ENCODE peak calls at places on chromosome 4, in eight cellular contexts. E is tibial artery, J is HepG2, W is neural progenitor cell, B is K562, H is heart left ventricle, T is ovary, O is AG09309. C is an unnamed sample.
A peak's percentile ranks its signal among the peaks of the same experiment; 100 is the strongest.

GRCh38 chr4:111632752-111633151 is 512.5 kb upstream of the FAM241A start:
- DNase-seq in E (no peak), J (no peak), W (no peak), B (no peak), H (no peak), T (no peak), O (peak; percentile 16), C (no peak)

GRCh38 chr4:56468097-56468422 is 643 bp downstream of the SRP72 start:
- DNase-seq in E (no peak), J (peak; percentile 58), W (peak; percentile 51), B (peak; percentile 69), H (no peak), T (peak; percentile 25), O (no peak), C (no peak)

GRCh38 chr4:139815646-139816601 is 150.3 kb downstream of the MGST2 start:
- DNase-seq in E (no peak), J (no peak), W (peak; percentile 81), B (peak; percentile 24), H (peak; percentile 53), T (peak; percentile 64), O (peak; percentile 34), C (peak; percentile 81)

GRCh38 chr4:132085105-132085504 is 1064.0 kb upstream of the PCDH10 start:
- DNase-seq in E (no peak), J (no peak), W (no peak), B (no peak), H (no peak), T (no peak), O (no peak), C (no peak)

GRCh38 chr4:85370400-85371032 is 104.4 kb upstream of the ARHGAP24 start:
- DNase-seq in E (no peak), J (peak; percentile 31), W (peak; percentile 67), B (peak; percentile 51), H (peak; percentile 22), T (no peak), O (peak; percentile 3), C (peak; percentile 47)

GRCh38 chr4:157803441-157804168 is 369.2 kb downstream of the GASK1B start:
- DNase-seq in E (no peak), J (no peak), W (no peak), B (no peak), H (no peak), T (no peak), O (no peak), C (no peak)

GRCh38 chr4:78726575-78726974 is 49.6 kb upstream of the BMP2K start:
- DNase-seq in E (no peak), J (no peak), W (no peak), B (no peak), H (no peak), T (no peak), O (no peak), C (no peak)

GRCh38 chr4:147933316-147933715 is 201.4 kb downstream of the ARHGAP10 start:
- DNase-seq in E (no peak), J (no peak), W (peak; percentile 18), B (no peak), H (no peak), T (no peak), O (no peak), C (no peak)

GRCh38 chr4:123299212-123299651 is 97.4 kb upstream of the SPRY1 start:
- DNase-seq in E (no peak), J (no peak), W (no peak), B (no peak), H (no peak), T (no peak), O (peak; percentile 57), C (peak; percentile 74)

GRCh38 chr4:147836807-147837206 is 104.9 kb downstream of the ARHGAP10 start:
- DNase-seq in E (no peak), J (no peak), W (no peak), B (no peak), H (no peak), T (no peak), O (no peak), C (no peak)

GRCh38 chr4:15778191-15778741 is at the start of gene CD38:
- DNase-seq in E (peak; percentile 69), J (no peak), W (peak; percentile 55), B (no peak), H (peak; percentile 46), T (peak; percentile 12), O (no peak), C (no peak)

GRCh38 chr4:65654976-65655375 is 15.3 kb downstream of the EPHA5 start:
- DNase-seq in E (no peak), J (no peak), W (no peak), B (no peak), H (no peak), T (no peak), O (no peak), C (no peak)

GRCh38 chr4:152220201-152220666 is 315.7 kb downstream of the FBXW7 start:
- DNase-seq in E (no peak), J (no peak), W (no peak), B (no peak), H (no peak), T (no peak), O (peak; percentile 80), C (peak; percentile 21)

GRCh38 chr4:53189011-53189410 is 176.8 kb downstream of the SCFD2 start:
- DNase-seq in E (no peak), J (no peak), W (no peak), B (no peak), H (no peak), T (no peak), O (peak; percentile 68), C (peak; percentile 61)

GRCh38 chr4:78362310-78362709 is 189.3 kb upstream of the ANXA3 start:
- DNase-seq in E (no peak), J (no peak), W (peak; percentile 18), B (no peak), H (no peak), T (no peak), O (no peak), C (no peak)

GRCh38 chr4:136946307-136946907 is 585.9 kb downstream of the PCDH18 start:
- DNase-seq in E (no peak), J (no peak), W (no peak), B (no peak), H (no peak), T (no peak), O (no peak), C (no peak)

GRCh38 chr4:7806080-7806630 is 133.5 kb downstream of the AFAP1 start:
- DNase-seq in E (peak; percentile 87), J (peak; percentile 61), W (peak; percentile 47), B (no peak), H (peak; percentile 86), T (peak; percentile 88), O (no peak), C (peak; percentile 68)

GRCh38 chr4:130125468-130125867 is 1029.5 kb downstream of the C4orf33 start:
- DNase-seq in E (no peak), J (no peak), W (no peak), B (no peak), H (no peak), T (no peak), O (no peak), C (peak; percentile 53)

GRCh38 chr4:2402453-2402852 is 16.0 kb downstream of the ZFYVE28 start:
- DNase-seq in E (no peak), J (no peak), W (no peak), B (no peak), H (no peak), T (no peak), O (no peak), C (no peak)
- H3K4me3 ChIP-seq in E (peak overlapping the region; percentile 37), J (no peak overlapping the region), W (peak overlapping the region; percentile 39), B (no peak overlapping the region), H (peak overlapping the region; percentile 48), T (peak overlapping the region; percentile 1), O (no peak overlapping the region), C (peak overlapping the region; percentile 15)

GRCh38 chr4:103046416-103047290 is 27.1 kb upstream of the SLC9B1 start:
- DNase-seq in E (no peak), J (peak; percentile 50), W (peak; percentile 71), B (peak; percentile 71), H (no peak), T (no peak), O (no peak), C (peak; percentile 44)
- TF ChIP-seq CTCF in E (peak; percentile 38), J (peak; percentile 72), W (peak; percentile 77), B (peak; percentile 82), H (peak; percentile 67), T (no peak), O (peak; percentile 76), C (peak; percentile 83)

DNA sequence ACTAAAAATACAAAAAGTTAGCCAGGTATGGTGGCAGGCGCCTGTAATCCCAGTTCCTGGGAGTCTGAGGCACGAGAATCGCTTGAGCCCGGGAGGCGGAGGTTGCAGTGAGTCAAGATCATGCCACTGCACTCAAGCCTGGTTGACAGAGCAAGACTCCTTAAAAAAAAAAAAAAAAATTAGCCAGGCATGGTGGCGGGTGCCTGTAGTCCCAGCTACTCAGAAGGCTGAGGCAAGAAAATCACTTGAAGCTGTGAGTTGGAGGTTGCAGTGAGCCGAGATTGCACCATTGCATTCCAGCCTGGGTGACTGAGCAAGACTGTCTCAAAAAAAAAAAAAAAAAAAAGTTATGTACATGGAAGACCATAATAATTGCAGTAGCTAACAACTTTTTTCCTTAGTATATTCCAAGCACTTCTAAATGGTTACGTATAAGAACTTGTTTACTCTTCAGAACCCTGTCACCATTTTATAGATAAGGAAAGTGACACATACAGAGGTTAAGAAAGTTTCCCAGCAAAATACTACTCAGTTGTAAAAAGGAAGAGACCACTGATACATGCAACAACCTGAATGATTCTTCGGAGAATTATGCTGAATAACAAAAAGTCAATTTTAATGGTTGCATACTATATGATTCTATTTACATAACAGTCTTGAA is 24.5 kb downstream of the RUFY3 start:
- DNase-seq in E (no peak), J (no peak), W (no peak), B (no peak), H (no peak), T (no peak), O (no peak), C (no peak)
- H3K4me3 ChIP-seq in E (no peak overlapping the region), J (no peak overlapping the region), W (no peak overlapping the region), B (no peak overlapping the region), H (no peak overlapping the region), T (no peak overlapping the region), O (no peak overlapping the region), C (no peak overlapping the region)

GRCh38 chr4:149885896-149886295 is 70.3 kb upstream of the IQCM start:
- DNase-seq in E (no peak), J (no peak), W (no peak), B (no peak), H (no peak), T (no peak), O (peak; percentile 70), C (peak; percentile 54)

GRCh38 chr4:149887091-149887490 is 71.4 kb upstream of the IQCM start:
- DNase-seq in E (no peak), J (no peak), W (no peak), B (no peak), H (no peak), T (no peak), O (no peak), C (no peak)

GRCh38 chr4:149884529-149885206 is 69.0 kb upstream of the IQCM start:
- DNase-seq in E (no peak), J (no peak), W (no peak), B (no peak), H (no peak), T (no peak), O (no peak), C (no peak)

GRCh38 chr4:149881744-149882143 is 66.1 kb upstream of the IQCM start:
- DNase-seq in E (no peak), J (no peak), W (no peak), B (no peak), H (no peak), T (no peak), O (no peak), C (no peak)

DNA sequence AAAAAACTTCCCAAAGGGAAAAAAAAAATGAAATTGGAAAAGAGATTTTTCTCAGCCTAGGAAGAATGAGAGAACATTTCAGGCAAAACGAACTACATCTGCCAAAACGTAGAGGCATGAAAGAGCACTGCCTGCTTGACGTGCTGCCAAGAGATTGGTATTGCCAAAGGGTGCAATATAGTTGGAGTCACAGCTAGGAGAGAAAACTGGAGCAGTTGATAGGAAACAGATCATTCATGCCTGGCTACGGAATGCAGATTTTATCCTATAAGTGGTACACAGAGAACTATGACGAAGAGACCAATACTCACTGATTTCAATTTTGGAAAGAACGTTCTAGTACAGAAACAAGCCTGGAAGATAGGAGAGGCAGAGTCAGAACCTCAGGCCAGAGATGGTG is 68.4 kb upstream of the IQCM start:
- DNase-seq in E (no peak), J (no peak), W (no peak), B (no peak), H (peak; percentile 43), T (no peak), O (peak; percentile 33), C (no peak)
- TF ChIP-seq CTCF in E (no peak), J (no peak), W (no peak), B (no peak), H (no peak), T (no peak), O (no peak), C (no peak)

C was measured in astrocyte of the spinal cord.